ENCODE peak calls at places on chromosomes 2 and 18, in six cellular contexts. J is MM.1S; H is naive thymus-derived CD4-positive, alpha-beta T cell; M is lower lobe of right lung; R is neural progenitor cell; L is HCT116. D is an unnamed sample.

GRCh38 chr2:6072757-6073156 is 380.6 kb downstream of the SOX11 start:
- DNase-seq in J (no peak), H (no peak), M (no peak), R (peak; percentile 62), L (no peak), D (no peak)

GRCh38 chr2:106972782-106973181 is 86.8 kb upstream of the ST6GAL2 start:
- DNase-seq in J (no peak), H (no peak), M (no peak), R (no peak), L (no peak), D (no peak)

GRCh38 chr2:208101716-208102631 is 22.4 kb downstream of the CRYGD start:
- DNase-seq in J (no peak), H (no peak), M (no peak), R (peak; percentile 38), L (peak; percentile 39), D (no peak)

GRCh38 chr2:168573128-168573903 is 117.2 kb downstream of the CERS6 start:
- DNase-seq in J (no peak), H (no peak), M (no peak), R (no peak), L (no peak), D (no peak)

GRCh38 chr2:111160758-111161157 is 40.0 kb downstream of the BCL2L11 start:
- DNase-seq in J (no peak), H (no peak), M (no peak), R (no peak), L (no peak), D (no peak)

GRCh38 chr2:147037048-147037447 is 807.8 kb upstream of the ACVR2A start:
- DNase-seq in J (no peak), H (no peak), M (no peak), R (no peak), L (no peak), D (no peak)

GRCh38 chr2:149622343-149622742 is 34.8 kb upstream of the MMADHC start:
- DNase-seq in J (no peak), H (no peak), M (no peak), R (no peak), L (no peak), D (no peak)

GRCh38 chr2:165455940-165456479 is 13.5 kb upstream of the CSRNP3 start:
- DNase-seq in J (no peak), H (no peak), M (no peak), R (no peak), L (no peak), D (no peak)

GRCh38 chr2:45442026-45442425 is 169.0 kb downstream of the SRBD1 start:
- DNase-seq in J (peak; percentile 57), H (no peak), M (no peak), R (no peak), L (no peak), D (no peak)

GRCh38 chr2:230998882-230999281 is 3.0 kb downstream of the SPATA3 start:
- DNase-seq in J (no peak), H (no peak), M (no peak), R (no peak), L (no peak), D (no peak)

GRCh38 chr2:215577356-215577755 is 141.5 kb upstream of the FN1 start:
- DNase-seq in J (no peak), H (no peak), M (no peak), R (no peak), L (no peak), D (no peak)

GRCh38 chr2:191319181-191319580 is 74.0 kb downstream of the MYO1B start:
- DNase-seq in J (no peak), H (no peak), M (no peak), R (no peak), L (no peak), D (no peak)

GRCh38 chr2:84539729-84540128 is 23.4 kb downstream of the DNAH6 start:
- DNase-seq in J (no peak), H (no peak), M (no peak), R (no peak), L (no peak), D (no peak)

GRCh38 chr2:163580757-163581156 is 155.1 kb downstream of the FIGN start:
- DNase-seq in J (no peak), H (no peak), M (no peak), R (no peak), L (no peak), D (no peak)

GRCh38 chr18:31603335-31603734 is 11.7 kb downstream of the TTR start:
- DNase-seq in J (no peak), H (no peak), M (no peak), R (no peak), L (no peak), D (no peak)

GRCh38 chr2:181574321-181574720 is 82.6 kb downstream of the CERKL start:
- DNase-seq in J (no peak), H (no peak), M (no peak), R (no peak), L (no peak), D (no peak)

GRCh38 chr2:49199266-49199665 is 45.0 kb upstream of the FSHR start:
- DNase-seq in J (no peak), H (no peak), M (no peak), R (no peak), L (no peak), D (no peak)

GRCh38 chr2:26913599-26914285 is 56.7 kb upstream of the MAPRE3 start:
- DNase-seq in J (no peak), H (no peak), M (no peak), R (peak; percentile 18), L (no peak), D (no peak)

GRCh38 chr2:54672587-54673456 is 50.6 kb upstream of the EML6 start:
- DNase-seq in J (peak; percentile 30), H (no peak), M (no peak), R (no peak), L (no peak), D (no peak)
- H3K4me1 ChIP-seq in J (peaks cover 30% of the 10 kb centered on the region), H (no peaks in the 10 kb centered on the region), M (peaks cover 61% of the 10 kb centered on the region), R (no peaks in the 10 kb centered on the region), L (no peaks in the 10 kb centered on the region), D (no peaks in the 10 kb centered on the region)

GRCh38 chr2:174336403-174337336 is 1.9 kb downstream of the SP9 start:
- DNase-seq in J (peak; percentile 90), H (peak; percentile 53), M (peak; percentile 56), R (peak; percentile 92), L (peak; percentile 48), D (no peak)

GRCh38 chr2:174334781-174335604 is at the start of gene SP9:
- DNase-seq in J (peak; percentile 36), H (peak; percentile 30), M (no peak), R (peak; percentile 95), L (no peak), D (no peak)

GRCh38 chr2:174334278-174334715 is 457 bp upstream of the SP9 start:
- DNase-seq in J (no peak), H (peak; percentile 16), M (no peak), R (peak; percentile 52), L (no peak), D (no peak)

GRCh38 chr2:174337337-174338154 is 2.8 kb downstream of the SP9 start:
- DNase-seq in J (peak; percentile 43), H (peak; percentile 55), M (no peak), R (peak; percentile 85), L (no peak), D (peak; percentile 28)

GRCh38 chr2:174335605-174336402 is 1.1 kb downstream of the SP9 start:
- DNase-seq in J (no peak), H (peak; percentile 40), M (no peak), R (peak; percentile 82), L (no peak), D (no peak)
- H3K4me3 ChIP-seq in J (peak overlapping the region; percentile 68), H (peak overlapping the region; percentile 18), M (peak overlapping the region; percentile 41), R (peak overlapping the region; percentile 51), L (no peak overlapping the region), D (peak overlapping the region; percentile 24)

GRCh38 chr2:54559593-54560145 is 103.5 kb downstream of the SPTBN1 start:
- DNase-seq in J (peak; percentile 24), H (no peak), M (no peak), R (peak; percentile 36), L (no peak), D (no peak)
- H3K4me1 ChIP-seq in J (peaks cover 29% of the 10 kb centered on the region), H (peaks cover 11% of the 10 kb centered on the region), M (peaks cover 78% of the 10 kb centered on the region), R (peaks cover 21% of the 10 kb centered on the region), L (peaks cover 14% of the 10 kb centered on the region), D (peaks cover 42% of the 10 kb centered on the region)

GRCh38 chr2:10326707-10327594 is 24.2 kb downstream of the HPCAL1 start:
- DNase-seq in J (no peak), H (no peak), M (no peak), R (no peak), L (no peak), D (no peak)
- H3K4me3 ChIP-seq in J (no peak overlapping the region), H (no peak overlapping the region), M (no peak overlapping the region), R (no peak overlapping the region), L (no peak overlapping the region), D (no peak overlapping the region)

DNA sequence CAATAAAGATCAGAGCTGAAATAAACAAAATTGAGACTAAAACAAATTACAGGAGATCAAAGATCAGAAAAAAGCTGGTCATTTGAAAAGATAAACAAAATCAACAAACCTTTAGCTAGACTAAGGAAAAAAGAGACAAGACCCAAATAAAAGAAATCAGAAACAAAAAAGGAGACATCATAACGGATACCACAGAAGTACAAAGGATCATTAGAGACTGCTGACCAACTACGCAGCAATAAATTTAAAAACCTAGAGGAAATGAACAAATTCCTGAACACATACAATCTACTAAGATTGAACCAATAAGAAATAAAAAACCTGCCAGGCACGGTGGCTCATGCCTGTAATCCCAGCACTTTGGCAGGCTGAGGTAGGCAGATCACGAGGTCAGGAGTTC is 33.7 kb downstream of the USP34 start:
- DNase-seq in J (no peak), H (no peak), M (no peak), R (no peak), L (no peak), D (no peak)
- H3K4me1 ChIP-seq in J (peaks cover 4% of the 10 kb centered on the region), H (peaks cover 30% of the 10 kb centered on the region), M (peaks cover 56% of the 10 kb centered on the region), R (no peaks in the 10 kb centered on the region), L (peaks cover 2% of the 10 kb centered on the region), D (peaks cover 49% of the 10 kb centered on the region)